ENCODE peak calls at places on chromosome 1, in five cellular contexts. Y is stimulated activated naive CD8-positive, alpha-beta T cell treated with anti-CD3 and anti-CD28 coated beads, Interleukin-15, Interleukin-2, amounts not matched to agents 100 U/mL and 50 U/mL, for 24 hours; L is central memory CD4-positive, alpha-beta T cell; M is effector CD4-positive, alpha-beta T cell; K is smooth muscle cell of the brain vasculature. W is an unnamed sample.

GRCh38 chr1:14140800-14141526 is 441.0 kb downstream of the PRDM2 start:
- DNase-seq in L (no peak), Y (no peak), K (no peak), M (no peak), W (no peak)

GRCh38 chr1:73943270-73943669 is 254.7 kb downstream of the LRRIQ3 start:
- DNase-seq in L (no peak), Y (no peak), M (no peak), K (no peak), W (no peak)

GRCh38 chr1:81876901-81877750 is 76.4 kb downstream of the ADGRL2 start:
- DNase-seq in Y (no peak), M (no peak), K (no peak), L (no peak), W (no peak)

GRCh38 chr1:51642739-51643142 is 25.8 kb downstream of the OSBPL9 start:
- DNase-seq in Y (no peak), K (peak), L (no peak), M (no peak), W (no peak)

GRCh38 chr1:162094271-162094670 is 24.8 kb downstream of the NOS1AP start:
- DNase-seq in K (no peak), Y (no peak), M (no peak), L (no peak), W (no peak)

GRCh38 chr1:153542956-153543737 is 2.4 kb upstream of the S100A5 start:
- DNase-seq in M (no peak), L (no peak), Y (peak), K (no peak), W (no peak)

GRCh38 chr1:88398338-88398737 is 285.7 kb upstream of the PKN2 start:
- DNase-seq in M (no peak), Y (no peak), L (no peak), K (no peak), W (no peak)

GRCh38 chr1:160267284-160267991 is 5.1 kb upstream of the DCAF8 start:
- DNase-seq in Y (no peak), K (no peak), L (no peak), M (no peak), W (no peak)

GRCh38 chr1:209356909-209357498 is 226.5 kb upstream of the CAMK1G start:
- DNase-seq in Y (no peak), M (no peak), L (no peak), K (no peak), W (no peak)

GRCh38 chr1:24142546-24143431 is at the start of gene IL22RA1:
- DNase-seq in Y (no peak), M (no peak), K (no peak), L (no peak), W (no peak)

GRCh38 chr1:41387667-41388091 is 26.4 kb downstream of the FOXO6 start:
- DNase-seq in M (no peak), Y (no peak), L (no peak), K (no peak), W (no peak)

GRCh38 chr1:202187697-202188407 is 5.7 kb upstream of the LGR6 start:
- DNase-seq in M (no peak), L (no peak), K (no peak), Y (no peak), W (no peak)

GRCh38 chr1:35748326-35748725 is 21.5 kb downstream of the CLSPN start:
- DNase-seq in M (no peak), L (no peak), K (no peak), Y (no peak), W (no peak)

GRCh38 chr1:9292361-9293240 is at the start of gene SPSB1:
- DNase-seq in Y (peak), L (peak), M (peak), K (no peak), W (peak)

GRCh38 chr1:186915555-186915954 is 86.8 kb downstream of the PLA2G4A start:
- DNase-seq in M (no peak), K (no peak), Y (no peak), L (no peak), W (no peak)

GRCh38 chr1:44867801-44868200 is 24.7 kb upstream of the PTCH2 start:
- DNase-seq in K (no peak), L (no peak), Y (no peak), M (no peak), W (no peak)

GRCh38 chr1:15089244-15089992 is 64.1 kb upstream of the TMEM51 start:
- DNase-seq in M (no peak), K (no peak), L (no peak), Y (no peak), W (no peak)

GRCh38 chr1:69862906-69863305 is 295.2 kb downstream of the LRRC7 start:
- DNase-seq in L (no peak), Y (no peak), M (no peak), K (no peak), W (no peak)

GRCh38 chr1:145997156-145998023 is 1.0 kb upstream of the TXNIP start:
- DNase-seq in L (peak), M (peak), Y (peak), K (no peak), W (peak)

GRCh38 chr1:114756949-114757454 is 782 bp downstream of the CSDE1 start:
- DNase-seq in M (no peak), K (no peak), Y (peak), L (no peak), W (no peak)

GRCh38 chr1:93004566-93005251 is 43.4 kb upstream of the DIPK1A start:
- DNase-seq in Y (no peak), K (no peak), M (no peak), L (no peak), W (no peak)

GRCh38 chr1:22236900-22237299 is 94.0 kb upstream of the WNT4 start:
- DNase-seq in L (no peak), Y (no peak), M (no peak), K (no peak), W (no peak)

W was measured in effector memory CD4-positive, alpha-beta T cell.